ENCODE peak calls at places on chromosomes 16 and 17, in four cellular contexts. One of them, this sample, is unnamed.

GRCh38 chr16:48524348-48525200 is 85.4 kb downstream of the N4BP1 start:
- DNase-seq in GM23338: no peak
- DNase-seq in hepatocyte: peak
- DNase-seq in GM23248: peak
- DNase-seq in this sample: no peak

GRCh38 chr16:21208831-21209230 is 2.5 kb downstream of the ZP2 start:
- DNase-seq in GM23338: no peak
- DNase-seq in hepatocyte: no peak
- DNase-seq in GM23248: no peak
- DNase-seq in this sample: no peak

GRCh38 chr17:70235252-70235651 is 65.9 kb downstream of the KCNJ2 start:
- DNase-seq in GM23338: no peak
- DNase-seq in hepatocyte: no peak
- DNase-seq in GM23248: no peak
- DNase-seq in this sample: no peak

GRCh38 chr16:20865420-20866126 is 34.6 kb downstream of the DCUN1D3 start:
- DNase-seq in GM23338: no peak
- DNase-seq in hepatocyte: no peak
- DNase-seq in GM23248: peak
- DNase-seq in this sample: no peak

GRCh38 chr17:42097691-42098661 is at the start of gene ZNF385C:
- DNase-seq in GM23338: peak
- DNase-seq in hepatocyte: peak
- DNase-seq in GM23248: no peak
- DNase-seq in this sample: no peak

GRCh38 chr16:84527486-84528269 is 23.2 kb upstream of the MEAK7 start:
- DNase-seq in GM23338: no peak
- DNase-seq in hepatocyte: no peak
- DNase-seq in GM23248: no peak
- DNase-seq in this sample: no peak

GRCh38 chr16:22188595-22189442 is 17.3 kb upstream of the EEF2K start:
- DNase-seq in GM23338: peak
- DNase-seq in hepatocyte: peak
- DNase-seq in GM23248: peak
- DNase-seq in this sample: peak

GRCh38 chr17:8079291-8080207 is 8.0 kb downstream of the ALOX12B start:
- DNase-seq in GM23338: peak
- DNase-seq in hepatocyte: peak
- DNase-seq in GM23248: peak
- DNase-seq in this sample: peak

GRCh38 chr17:51371732-51372151 is 111.4 kb downstream of the UTP18 start:
- DNase-seq in GM23338: peak
- DNase-seq in hepatocyte: peak
- DNase-seq in GM23248: peak
- DNase-seq in this sample: peak

GRCh38 chr16:59192551-59193199 is 458.6 kb upstream of the GOT2 start:
- DNase-seq in GM23338: peak
- DNase-seq in hepatocyte: peak
- DNase-seq in GM23248: peak
- DNase-seq in this sample: peak

GRCh38 chr16:73217654-73218053 is 169.7 kb upstream of the ZFHX3 start:
- DNase-seq in GM23338: peak
- DNase-seq in hepatocyte: no peak
- DNase-seq in GM23248: no peak
- DNase-seq in this sample: no peak

GRCh38 chr16:58393138-58393504 is 850 bp downstream of the GINS3 start:
- DNase-seq in GM23338: no peak
- DNase-seq in hepatocyte: no peak
- DNase-seq in GM23248: peak
- DNase-seq in this sample: no peak

GRCh38 chr16:89325861-89326471 is 108.5 kb downstream of the ZNF778 start:
- DNase-seq in GM23338: no peak
- DNase-seq in hepatocyte: peak
- DNase-seq in GM23248: peak
- DNase-seq in this sample: peak

GRCh38 chr16:50037791-50038190 is 12.8 kb downstream of the CNEP1R1 start:
- DNase-seq in GM23338: no peak
- DNase-seq in hepatocyte: no peak
- DNase-seq in GM23248: peak
- DNase-seq in this sample: no peak

GRCh38 chr17:61407211-61407911 is 7.7 kb downstream of the TBX2 start:
- DNase-seq in GM23338: no peak
- DNase-seq in hepatocyte: no peak
- DNase-seq in GM23248: no peak
- DNase-seq in this sample: no peak

GRCh38 chr17:7475764-7476422 is 3.5 kb downstream of the ZBTB4 start:
- DNase-seq in GM23338: no peak
- DNase-seq in hepatocyte: peak
- DNase-seq in GM23248: peak
- DNase-seq in this sample: no peak

GRCh38 chr16:86198201-86199118 is 299.5 kb downstream of the IRF8 start:
- DNase-seq in GM23338: no peak
- DNase-seq in hepatocyte: no peak
- DNase-seq in GM23248: no peak
- DNase-seq in this sample: no peak

GRCh38 chr16:86199182-86199581 is 300.2 kb downstream of the IRF8 start:
- DNase-seq in GM23338: no peak
- DNase-seq in hepatocyte: no peak
- DNase-seq in GM23248: no peak
- DNase-seq in this sample: no peak

GRCh38 chr16:86200722-86201121 is 301.8 kb downstream of the IRF8 start:
- DNase-seq in GM23338: no peak
- DNase-seq in hepatocyte: no peak
- DNase-seq in GM23248: no peak
- DNase-seq in this sample: no peak

GRCh38 chr16:86201746-86202145 is 302.8 kb downstream of the IRF8 start:
- DNase-seq in GM23338: no peak
- DNase-seq in hepatocyte: no peak
- DNase-seq in GM23248: no peak
- DNase-seq in this sample: no peak

DNA sequence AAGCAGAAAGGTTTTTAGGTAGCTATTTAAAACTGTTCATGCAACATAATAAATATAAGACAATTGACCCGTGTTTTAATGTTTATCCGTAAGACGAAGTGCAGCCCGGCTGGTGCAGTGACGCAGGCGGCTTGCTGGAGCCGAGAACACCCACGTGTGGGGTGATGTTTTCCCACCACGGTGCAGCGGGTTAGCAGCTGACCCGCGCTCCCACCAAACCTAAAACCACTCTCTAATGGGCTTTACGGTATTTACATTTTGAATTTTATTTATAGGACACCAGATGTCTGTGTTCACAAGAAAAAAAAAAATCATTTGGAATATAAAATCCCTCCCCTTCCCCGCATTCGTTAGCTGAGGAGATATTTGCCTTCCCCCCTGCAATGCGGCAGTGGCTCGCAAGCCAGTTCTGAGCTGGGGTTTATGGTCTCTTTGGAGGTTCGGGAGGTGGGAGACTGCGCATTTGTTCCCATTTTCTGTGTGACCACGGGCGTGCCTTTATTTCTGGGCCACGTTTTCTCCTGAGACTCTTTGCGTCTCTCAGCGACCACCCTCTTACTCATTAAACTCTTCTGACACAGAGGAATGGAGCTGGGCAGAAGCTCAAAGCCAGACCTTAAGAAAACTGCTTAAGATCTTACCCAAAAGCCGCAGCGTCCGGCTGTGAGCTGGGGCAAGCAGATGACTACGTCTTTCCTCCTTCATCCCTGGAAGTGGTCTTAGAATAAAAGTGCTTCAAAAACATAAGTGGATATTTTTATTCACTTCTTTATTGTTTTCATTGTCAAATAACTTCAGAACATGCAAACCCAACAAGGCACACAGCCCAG is 301.1 kb downstream of the IRF8 start:
- DNase-seq in GM23338: no peak
- DNase-seq in hepatocyte: peak
- DNase-seq in GM23248: no peak
- DNase-seq in this sample: no peak
- H3K27ac ChIP-seq in GM23338: no peak
- H3K27ac ChIP-seq in hepatocyte: peak
- H3K27ac ChIP-seq in GM23248: no peak
- H3K27ac ChIP-seq in this sample: no peak

GRCh38 chr17:77375526-77375916 is 234.8 kb downstream of the SEC14L1 start:
- DNase-seq in GM23338: no peak
- DNase-seq in hepatocyte: no peak
- DNase-seq in GM23248: no peak
- DNase-seq in this sample: no peak

GRCh38 chr17:77376795-77377751 is 236.3 kb downstream of the SEC14L1 start:
- DNase-seq in GM23338: no peak
- DNase-seq in hepatocyte: peak
- DNase-seq in GM23248: no peak
- DNase-seq in this sample: no peak

GRCh38 chr17:77375108-77375507 is 234.3 kb downstream of the SEC14L1 start:
- DNase-seq in GM23338: no peak
- DNase-seq in hepatocyte: no peak
- DNase-seq in GM23248: no peak
- DNase-seq in this sample: no peak

GRCh38 chr17:77374170-77374936 is 233.6 kb downstream of the SEC14L1 start:
- DNase-seq in GM23338: peak
- DNase-seq in hepatocyte: peak
- DNase-seq in GM23248: peak
- DNase-seq in this sample: no peak

GRCh38 chr17:77375917-77376651 is 235.3 kb downstream of the SEC14L1 start:
- DNase-seq in GM23338: no peak
- DNase-seq in hepatocyte: peak
- DNase-seq in GM23248: peak
- DNase-seq in this sample: no peak
- TF ChIP-seq EZH2phosphoT487 in GM23338: no peak
- TF ChIP-seq EZH2phosphoT487 in hepatocyte: no peak
- TF ChIP-seq EZH2phosphoT487 in GM23248: no peak
- TF ChIP-seq EZH2phosphoT487 in this sample: no peak

DNA sequence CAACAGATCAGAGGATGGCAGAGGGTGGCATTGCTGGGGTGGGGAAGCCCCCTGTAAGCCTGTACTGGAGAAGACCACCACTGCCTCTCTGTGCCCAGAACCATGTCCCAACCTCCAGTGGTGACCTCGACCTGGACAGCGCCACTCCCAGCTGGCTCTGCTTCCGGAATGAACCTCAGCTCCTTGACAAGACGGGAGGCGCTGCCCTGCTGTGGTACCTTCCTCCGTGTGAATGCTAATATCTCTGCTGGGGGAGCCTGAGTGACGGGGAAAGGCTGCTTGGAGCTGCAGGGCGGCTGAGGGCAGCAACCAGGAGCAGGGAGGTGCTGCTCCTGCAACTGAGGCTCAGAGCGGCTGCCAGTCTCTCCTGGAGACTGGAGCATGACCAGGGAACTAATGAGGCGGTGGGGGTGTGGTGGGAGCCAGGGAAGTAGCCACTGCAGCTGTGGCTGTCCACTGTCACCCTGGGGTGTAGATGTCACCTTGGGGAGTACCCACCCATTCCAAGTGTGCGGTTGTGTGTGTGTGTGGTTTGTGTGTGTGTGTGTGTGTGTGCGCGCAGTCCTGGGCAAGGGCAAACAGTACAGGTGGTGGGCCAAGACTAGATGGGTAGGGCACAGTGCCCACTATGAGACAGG is 6.2 kb downstream of the PRCD start:
- DNase-seq in GM23338: peak
- DNase-seq in hepatocyte: no peak
- DNase-seq in GM23248: no peak
- DNase-seq in this sample: no peak
- H3K27ac ChIP-seq in GM23338: no peak
- H3K27ac ChIP-seq in hepatocyte: no peak
- H3K27ac ChIP-seq in GM23248: peak
- H3K27ac ChIP-seq in this sample: no peak

GRCh38 chr17:3026856-3027751 is 36.3 kb downstream of the OR1D5 start:
- DNase-seq in GM23338: no peak
- DNase-seq in hepatocyte: no peak
- DNase-seq in GM23248: no peak
- DNase-seq in this sample: no peak
- TF ChIP-seq EZH2phosphoT487 in GM23338: no peak
- TF ChIP-seq EZH2phosphoT487 in hepatocyte: no peak
- TF ChIP-seq EZH2phosphoT487 in GM23248: no peak
- TF ChIP-seq EZH2phosphoT487 in this sample: no peak

GRCh38 chr16:68664297-68664696 is 19.2 kb downstream of the CDH3 start:
- DNase-seq in GM23338: no peak
- DNase-seq in hepatocyte: no peak
- DNase-seq in GM23248: peak
- DNase-seq in this sample: no peak
- H3K27ac ChIP-seq in GM23338: no peak
- H3K27ac ChIP-seq in hepatocyte: no peak
- H3K27ac ChIP-seq in GM23248: no peak
- H3K27ac ChIP-seq in this sample: no peak

DNA sequence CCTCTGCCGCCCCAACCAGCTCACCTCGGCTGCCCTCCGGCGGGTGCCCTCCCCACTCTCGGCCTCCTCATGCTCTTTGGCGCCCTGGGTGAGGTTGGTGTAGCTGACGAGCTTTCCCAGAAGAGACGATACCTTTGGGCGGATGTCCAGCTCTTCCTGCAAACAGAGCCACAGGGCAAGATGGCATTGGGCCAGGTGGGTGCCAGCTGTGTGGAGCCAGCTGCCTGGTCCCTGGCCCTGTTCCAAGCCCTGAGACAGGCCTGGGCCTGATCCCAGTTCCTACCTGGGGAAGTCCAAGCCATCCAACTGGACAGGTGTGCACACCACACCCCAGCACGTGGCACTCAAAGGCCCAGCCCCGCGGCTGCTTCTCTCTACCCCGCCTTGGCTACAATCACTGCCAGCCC is 6.9 kb downstream of the SLC12A4 start:
- DNase-seq in GM23338: no peak
- DNase-seq in hepatocyte: no peak
- DNase-seq in GM23248: no peak
- DNase-seq in this sample: no peak
- TF ChIP-seq EZH2phosphoT487 in GM23338: no peak
- TF ChIP-seq EZH2phosphoT487 in hepatocyte: no peak
- TF ChIP-seq EZH2phosphoT487 in GM23248: no peak
- TF ChIP-seq EZH2phosphoT487 in this sample: no peak